ENCODE peak calls at places on chromosomes 11 and 22, in ten cellular contexts. Y, X, J, L, H, B, N, V, E and Q are unnamed samples.

GRCh38 chr22:37961062-37961461 is 7.6 kb downstream of the POLR2F start:
- DNase-seq in Y (no peak), V (no peak), N (no peak), H (no peak), E (no peak), L (no peak), J (no peak), X (no peak), B (no peak), Q (no peak)

GRCh38 chr11:94650756-94651155 is 83.6 kb downstream of the PIWIL4 start:
- DNase-seq in J (peak; percentile 85), X (no peak), E (no peak), H (no peak), L (no peak), Y (no peak), B (peak; percentile 45), N (no peak), V (peak; percentile 16), Q (peak; percentile 70)

GRCh38 chr11:22459053-22459452 is 120.9 kb downstream of the SLC17A6 start:
- DNase-seq in X (no peak), B (no peak), Y (peak; percentile 82), N (no peak), L (no peak), J (no peak), V (no peak), E (no peak), H (no peak), Q (no peak)

GRCh38 chr11:118658372-118659313 is 20.8 kb downstream of the TREH start:
- DNase-seq in B (no peak), Y (peak; percentile 41), E (no peak), V (no peak), N (no peak), H (peak; percentile 3), L (no peak), J (no peak), X (no peak), Q (no peak)

GRCh38 chr11:130427049-130427388 is 1.4 kb downstream of the ADAMTS8 start:
- DNase-seq in J (no peak), X (no peak), H (no peak), N (no peak), B (no peak), V (no peak), Y (no peak), L (no peak), E (no peak), Q (no peak)

GRCh38 chr11:28621648-28622215 is 513.5 kb downstream of the METTL15 start:
- DNase-seq in N (no peak), B (peak; percentile 36), X (no peak), J (no peak), H (no peak), E (no peak), V (peak; percentile 27), Y (peak; percentile 85), L (no peak), Q (peak; percentile 8)

GRCh38 chr11:69650832-69651344 is 9.9 kb downstream of the CCND1 start:
- DNase-seq in N (no peak), J (peak; percentile 30), L (no peak), Y (no peak), X (no peak), V (no peak), B (no peak), H (no peak), E (no peak), Q (no peak)

GRCh38 chr22:42962295-42963230 is 52.4 kb downstream of the PACSIN2 start:
- DNase-seq in L (no peak), X (no peak), H (no peak), V (no peak), J (no peak), N (no peak), Y (no peak), E (no peak), B (peak; percentile 55), Q (no peak)

GRCh38 chr11:32884770-32885384 is 7.7 kb upstream of the QSER1 start:
- DNase-seq in B (no peak), V (peak; percentile 11), Y (peak; percentile 48), J (no peak), L (no peak), H (no peak), N (no peak), E (no peak), X (no peak), Q (no peak)